ENCODE peak calls at places on chromosomes 16 and 17, in ten cellular contexts. One of them, this sample, is unnamed.
A peak's percentile ranks its signal among the peaks of the same experiment; 100 is the strongest.

GRCh38 chr17:57946798-57947358 is 8.3 kb downstream of the CUEDC1 start:
- DNase-seq in stimulated activated CD8-positive, alpha-beta memory T cell treated with anti-CD3 and anti-CD28 coated beads, Interleukin-12 subunit alpha, Interleukin-12 subunit beta, amount 100 ng/mL, for 4 hours: no peak
- DNase-seq in BE2C: no peak
- DNase-seq in uterus: peak; percentile 63
- DNase-seq in AG08395: peak; percentile 60
- DNase-seq in activated T-helper 2 cell treated with anti-CD3 and anti-CD28 coated beads, Interferon-gamma antibody, Interleukin-2, Interleukin-4, amounts not matched to agents 10 μg/mL and 5 μg/mL and 100 μg/mL, durations not matched to agents 14 hours and 24 hours and 36 hours: peak; percentile 39
- DNase-seq in stimulated activated CD4-positive, alpha-beta T cell treated with anti-CD3 and anti-CD28 coated beads, Interleukin-1b, Interleukin-23, amount 100 ng/mL, for 48 hours: peak; percentile 23
- DNase-seq in AG04450: peak; percentile 55
- DNase-seq in effector CD4-positive, alpha-beta T cell: no peak
- DNase-seq in AG09309: no peak
- DNase-seq in this sample: peak; percentile 63

GRCh38 chr16:67966549-67967182 is 1.8 kb downstream of the SLC12A4 start:
- DNase-seq in stimulated activated CD8-positive, alpha-beta memory T cell treated with anti-CD3 and anti-CD28 coated beads, Interleukin-12 subunit alpha, Interleukin-12 subunit beta, amount 100 ng/mL, for 4 hours: no peak
- DNase-seq in BE2C: no peak
- DNase-seq in uterus: no peak
- DNase-seq in AG08395: peak; percentile 80
- DNase-seq in activated T-helper 2 cell treated with anti-CD3 and anti-CD28 coated beads, Interferon-gamma antibody, Interleukin-2, Interleukin-4, amounts not matched to agents 10 μg/mL and 5 μg/mL and 100 μg/mL, durations not matched to agents 14 hours and 24 hours and 36 hours: no peak
- DNase-seq in stimulated activated CD4-positive, alpha-beta T cell treated with anti-CD3 and anti-CD28 coated beads, Interleukin-1b, Interleukin-23, amount 100 ng/mL, for 48 hours: no peak
- DNase-seq in AG04450: no peak
- DNase-seq in effector CD4-positive, alpha-beta T cell: no peak
- DNase-seq in AG09309: no peak
- DNase-seq in this sample: no peak

GRCh38 chr16:82146957-82147356 is 23.1 kb downstream of the MPHOSPH6 start:
- DNase-seq in stimulated activated CD8-positive, alpha-beta memory T cell treated with anti-CD3 and anti-CD28 coated beads, Interleukin-12 subunit alpha, Interleukin-12 subunit beta, amount 100 ng/mL, for 4 hours: no peak
- DNase-seq in BE2C: no peak
- DNase-seq in uterus: no peak
- DNase-seq in AG08395: no peak
- DNase-seq in activated T-helper 2 cell treated with anti-CD3 and anti-CD28 coated beads, Interferon-gamma antibody, Interleukin-2, Interleukin-4, amounts not matched to agents 10 μg/mL and 5 μg/mL and 100 μg/mL, durations not matched to agents 14 hours and 24 hours and 36 hours: no peak
- DNase-seq in stimulated activated CD4-positive, alpha-beta T cell treated with anti-CD3 and anti-CD28 coated beads, Interleukin-1b, Interleukin-23, amount 100 ng/mL, for 48 hours: no peak
- DNase-seq in AG04450: no peak
- DNase-seq in effector CD4-positive, alpha-beta T cell: no peak
- DNase-seq in AG09309: no peak
- DNase-seq in this sample: no peak

GRCh38 chr17:50053654-50053960 is 2.3 kb upstream of the ITGA3 start:
- DNase-seq in stimulated activated CD8-positive, alpha-beta memory T cell treated with anti-CD3 and anti-CD28 coated beads, Interleukin-12 subunit alpha, Interleukin-12 subunit beta, amount 100 ng/mL, for 4 hours: no peak
- DNase-seq in BE2C: no peak
- DNase-seq in uterus: no peak
- DNase-seq in AG08395: no peak
- DNase-seq in activated T-helper 2 cell treated with anti-CD3 and anti-CD28 coated beads, Interferon-gamma antibody, Interleukin-2, Interleukin-4, amounts not matched to agents 10 μg/mL and 5 μg/mL and 100 μg/mL, durations not matched to agents 14 hours and 24 hours and 36 hours: no peak
- DNase-seq in stimulated activated CD4-positive, alpha-beta T cell treated with anti-CD3 and anti-CD28 coated beads, Interleukin-1b, Interleukin-23, amount 100 ng/mL, for 48 hours: no peak
- DNase-seq in AG04450: no peak
- DNase-seq in effector CD4-positive, alpha-beta T cell: no peak
- DNase-seq in AG09309: no peak
- DNase-seq in this sample: no peak

GRCh38 chr17:51045616-51046526 is 74.8 kb downstream of the SPAG9 start:
- DNase-seq in stimulated activated CD8-positive, alpha-beta memory T cell treated with anti-CD3 and anti-CD28 coated beads, Interleukin-12 subunit alpha, Interleukin-12 subunit beta, amount 100 ng/mL, for 4 hours: no peak
- DNase-seq in BE2C: no peak
- DNase-seq in uterus: no peak
- DNase-seq in AG08395: peak; percentile 4
- DNase-seq in activated T-helper 2 cell treated with anti-CD3 and anti-CD28 coated beads, Interferon-gamma antibody, Interleukin-2, Interleukin-4, amounts not matched to agents 10 μg/mL and 5 μg/mL and 100 μg/mL, durations not matched to agents 14 hours and 24 hours and 36 hours: no peak
- DNase-seq in stimulated activated CD4-positive, alpha-beta T cell treated with anti-CD3 and anti-CD28 coated beads, Interleukin-1b, Interleukin-23, amount 100 ng/mL, for 48 hours: no peak
- DNase-seq in AG04450: no peak
- DNase-seq in effector CD4-positive, alpha-beta T cell: no peak
- DNase-seq in AG09309: no peak
- DNase-seq in this sample: peak; percentile 36

GRCh38 chr17:9173386-9173983 is 152.2 kb downstream of the NTN1 start:
- DNase-seq in stimulated activated CD8-positive, alpha-beta memory T cell treated with anti-CD3 and anti-CD28 coated beads, Interleukin-12 subunit alpha, Interleukin-12 subunit beta, amount 100 ng/mL, for 4 hours: no peak
- DNase-seq in BE2C: no peak
- DNase-seq in uterus: no peak
- DNase-seq in AG08395: no peak
- DNase-seq in activated T-helper 2 cell treated with anti-CD3 and anti-CD28 coated beads, Interferon-gamma antibody, Interleukin-2, Interleukin-4, amounts not matched to agents 10 μg/mL and 5 μg/mL and 100 μg/mL, durations not matched to agents 14 hours and 24 hours and 36 hours: no peak
- DNase-seq in stimulated activated CD4-positive, alpha-beta T cell treated with anti-CD3 and anti-CD28 coated beads, Interleukin-1b, Interleukin-23, amount 100 ng/mL, for 48 hours: no peak
- DNase-seq in AG04450: no peak
- DNase-seq in effector CD4-positive, alpha-beta T cell: no peak
- DNase-seq in AG09309: no peak
- DNase-seq in this sample: no peak

GRCh38 chr17:54945246-54945645 is 23.2 kb downstream of the COX11 start:
- DNase-seq in stimulated activated CD8-positive, alpha-beta memory T cell treated with anti-CD3 and anti-CD28 coated beads, Interleukin-12 subunit alpha, Interleukin-12 subunit beta, amount 100 ng/mL, for 4 hours: no peak
- DNase-seq in BE2C: no peak
- DNase-seq in uterus: no peak
- DNase-seq in AG08395: no peak
- DNase-seq in activated T-helper 2 cell treated with anti-CD3 and anti-CD28 coated beads, Interferon-gamma antibody, Interleukin-2, Interleukin-4, amounts not matched to agents 10 μg/mL and 5 μg/mL and 100 μg/mL, durations not matched to agents 14 hours and 24 hours and 36 hours: no peak
- DNase-seq in stimulated activated CD4-positive, alpha-beta T cell treated with anti-CD3 and anti-CD28 coated beads, Interleukin-1b, Interleukin-23, amount 100 ng/mL, for 48 hours: no peak
- DNase-seq in AG04450: no peak
- DNase-seq in effector CD4-positive, alpha-beta T cell: no peak
- DNase-seq in AG09309: no peak
- DNase-seq in this sample: no peak

GRCh38 chr17:78735832-78736525 is 46.1 kb downstream of the CYTH1 start:
- DNase-seq in stimulated activated CD8-positive, alpha-beta memory T cell treated with anti-CD3 and anti-CD28 coated beads, Interleukin-12 subunit alpha, Interleukin-12 subunit beta, amount 100 ng/mL, for 4 hours: no peak
- DNase-seq in BE2C: no peak
- DNase-seq in uterus: no peak
- DNase-seq in AG08395: no peak
- DNase-seq in activated T-helper 2 cell treated with anti-CD3 and anti-CD28 coated beads, Interferon-gamma antibody, Interleukin-2, Interleukin-4, amounts not matched to agents 10 μg/mL and 5 μg/mL and 100 μg/mL, durations not matched to agents 14 hours and 24 hours and 36 hours: no peak
- DNase-seq in stimulated activated CD4-positive, alpha-beta T cell treated with anti-CD3 and anti-CD28 coated beads, Interleukin-1b, Interleukin-23, amount 100 ng/mL, for 48 hours: no peak
- DNase-seq in AG04450: no peak
- DNase-seq in effector CD4-positive, alpha-beta T cell: no peak
- DNase-seq in AG09309: no peak
- DNase-seq in this sample: peak; percentile 58

GRCh38 chr16:67449328-67449727 is 18.4 kb downstream of the HSD11B2 start:
- DNase-seq in stimulated activated CD8-positive, alpha-beta memory T cell treated with anti-CD3 and anti-CD28 coated beads, Interleukin-12 subunit alpha, Interleukin-12 subunit beta, amount 100 ng/mL, for 4 hours: no peak
- DNase-seq in BE2C: peak; percentile 43
- DNase-seq in uterus: no peak
- DNase-seq in AG08395: no peak
- DNase-seq in activated T-helper 2 cell treated with anti-CD3 and anti-CD28 coated beads, Interferon-gamma antibody, Interleukin-2, Interleukin-4, amounts not matched to agents 10 μg/mL and 5 μg/mL and 100 μg/mL, durations not matched to agents 14 hours and 24 hours and 36 hours: no peak
- DNase-seq in stimulated activated CD4-positive, alpha-beta T cell treated with anti-CD3 and anti-CD28 coated beads, Interleukin-1b, Interleukin-23, amount 100 ng/mL, for 48 hours: no peak
- DNase-seq in AG04450: no peak
- DNase-seq in effector CD4-positive, alpha-beta T cell: no peak
- DNase-seq in AG09309: no peak
- DNase-seq in this sample: no peak

GRCh38 chr17:57979076-57979475 is 9.0 kb downstream of the VEZF1 start:
- DNase-seq in stimulated activated CD8-positive, alpha-beta memory T cell treated with anti-CD3 and anti-CD28 coated beads, Interleukin-12 subunit alpha, Interleukin-12 subunit beta, amount 100 ng/mL, for 4 hours: no peak
- DNase-seq in BE2C: no peak
- DNase-seq in uterus: no peak
- DNase-seq in AG08395: no peak
- DNase-seq in activated T-helper 2 cell treated with anti-CD3 and anti-CD28 coated beads, Interferon-gamma antibody, Interleukin-2, Interleukin-4, amounts not matched to agents 10 μg/mL and 5 μg/mL and 100 μg/mL, durations not matched to agents 14 hours and 24 hours and 36 hours: no peak
- DNase-seq in stimulated activated CD4-positive, alpha-beta T cell treated with anti-CD3 and anti-CD28 coated beads, Interleukin-1b, Interleukin-23, amount 100 ng/mL, for 48 hours: no peak
- DNase-seq in AG04450: no peak
- DNase-seq in effector CD4-positive, alpha-beta T cell: no peak
- DNase-seq in AG09309: no peak
- DNase-seq in this sample: no peak

GRCh38 chr16:4032768-4033167 is 83.5 kb downstream of the ADCY9 start:
- DNase-seq in stimulated activated CD8-positive, alpha-beta memory T cell treated with anti-CD3 and anti-CD28 coated beads, Interleukin-12 subunit alpha, Interleukin-12 subunit beta, amount 100 ng/mL, for 4 hours: no peak
- DNase-seq in BE2C: no peak
- DNase-seq in uterus: no peak
- DNase-seq in AG08395: peak; percentile 60
- DNase-seq in activated T-helper 2 cell treated with anti-CD3 and anti-CD28 coated beads, Interferon-gamma antibody, Interleukin-2, Interleukin-4, amounts not matched to agents 10 μg/mL and 5 μg/mL and 100 μg/mL, durations not matched to agents 14 hours and 24 hours and 36 hours: no peak
- DNase-seq in stimulated activated CD4-positive, alpha-beta T cell treated with anti-CD3 and anti-CD28 coated beads, Interleukin-1b, Interleukin-23, amount 100 ng/mL, for 48 hours: peak; percentile 7
- DNase-seq in AG04450: no peak
- DNase-seq in effector CD4-positive, alpha-beta T cell: no peak
- DNase-seq in AG09309: no peak
- DNase-seq in this sample: peak; percentile 58

GRCh38 chr17:43517615-43518386 is 28.3 kb downstream of the ETV4 start:
- DNase-seq in stimulated activated CD8-positive, alpha-beta memory T cell treated with anti-CD3 and anti-CD28 coated beads, Interleukin-12 subunit alpha, Interleukin-12 subunit beta, amount 100 ng/mL, for 4 hours: no peak
- DNase-seq in BE2C: no peak
- DNase-seq in uterus: no peak
- DNase-seq in AG08395: peak; percentile 87
- DNase-seq in activated T-helper 2 cell treated with anti-CD3 and anti-CD28 coated beads, Interferon-gamma antibody, Interleukin-2, Interleukin-4, amounts not matched to agents 10 μg/mL and 5 μg/mL and 100 μg/mL, durations not matched to agents 14 hours and 24 hours and 36 hours: no peak
- DNase-seq in stimulated activated CD4-positive, alpha-beta T cell treated with anti-CD3 and anti-CD28 coated beads, Interleukin-1b, Interleukin-23, amount 100 ng/mL, for 48 hours: no peak
- DNase-seq in AG04450: no peak
- DNase-seq in effector CD4-positive, alpha-beta T cell: no peak
- DNase-seq in AG09309: peak; percentile 17
- DNase-seq in this sample: peak; percentile 81

GRCh38 chr16:27067138-27067537 is 411 bp downstream of the C16orf82 start:
- DNase-seq in stimulated activated CD8-positive, alpha-beta memory T cell treated with anti-CD3 and anti-CD28 coated beads, Interleukin-12 subunit alpha, Interleukin-12 subunit beta, amount 100 ng/mL, for 4 hours: no peak
- DNase-seq in BE2C: no peak
- DNase-seq in uterus: no peak
- DNase-seq in AG08395: no peak
- DNase-seq in activated T-helper 2 cell treated with anti-CD3 and anti-CD28 coated beads, Interferon-gamma antibody, Interleukin-2, Interleukin-4, amounts not matched to agents 10 μg/mL and 5 μg/mL and 100 μg/mL, durations not matched to agents 14 hours and 24 hours and 36 hours: no peak
- DNase-seq in stimulated activated CD4-positive, alpha-beta T cell treated with anti-CD3 and anti-CD28 coated beads, Interleukin-1b, Interleukin-23, amount 100 ng/mL, for 48 hours: no peak
- DNase-seq in AG04450: no peak
- DNase-seq in effector CD4-positive, alpha-beta T cell: no peak
- DNase-seq in AG09309: no peak
- DNase-seq in this sample: no peak

GRCh38 chr17:34571428-34572130 is 7.8 kb upstream of the TMEM132E start:
- DNase-seq in stimulated activated CD8-positive, alpha-beta memory T cell treated with anti-CD3 and anti-CD28 coated beads, Interleukin-12 subunit alpha, Interleukin-12 subunit beta, amount 100 ng/mL, for 4 hours: no peak
- DNase-seq in BE2C: peak; percentile 46
- DNase-seq in uterus: no peak
- DNase-seq in AG08395: no peak
- DNase-seq in activated T-helper 2 cell treated with anti-CD3 and anti-CD28 coated beads, Interferon-gamma antibody, Interleukin-2, Interleukin-4, amounts not matched to agents 10 μg/mL and 5 μg/mL and 100 μg/mL, durations not matched to agents 14 hours and 24 hours and 36 hours: no peak
- DNase-seq in stimulated activated CD4-positive, alpha-beta T cell treated with anti-CD3 and anti-CD28 coated beads, Interleukin-1b, Interleukin-23, amount 100 ng/mL, for 48 hours: no peak
- DNase-seq in AG04450: no peak
- DNase-seq in effector CD4-positive, alpha-beta T cell: no peak
- DNase-seq in AG09309: no peak
- DNase-seq in this sample: no peak

GRCh38 chr17:78530675-78531074 is 46.5 kb downstream of the DNAH17 start:
- DNase-seq in stimulated activated CD8-positive, alpha-beta memory T cell treated with anti-CD3 and anti-CD28 coated beads, Interleukin-12 subunit alpha, Interleukin-12 subunit beta, amount 100 ng/mL, for 4 hours: no peak
- DNase-seq in BE2C: no peak
- DNase-seq in uterus: no peak
- DNase-seq in AG08395: no peak
- DNase-seq in activated T-helper 2 cell treated with anti-CD3 and anti-CD28 coated beads, Interferon-gamma antibody, Interleukin-2, Interleukin-4, amounts not matched to agents 10 μg/mL and 5 μg/mL and 100 μg/mL, durations not matched to agents 14 hours and 24 hours and 36 hours: no peak
- DNase-seq in stimulated activated CD4-positive, alpha-beta T cell treated with anti-CD3 and anti-CD28 coated beads, Interleukin-1b, Interleukin-23, amount 100 ng/mL, for 48 hours: no peak
- DNase-seq in AG04450: no peak
- DNase-seq in effector CD4-positive, alpha-beta T cell: no peak
- DNase-seq in AG09309: no peak
- DNase-seq in this sample: no peak

GRCh38 chr17:33506889-33507650 is 214.0 kb upstream of the ASIC2 start:
- DNase-seq in stimulated activated CD8-positive, alpha-beta memory T cell treated with anti-CD3 and anti-CD28 coated beads, Interleukin-12 subunit alpha, Interleukin-12 subunit beta, amount 100 ng/mL, for 4 hours: no peak
- DNase-seq in BE2C: peak; percentile 51
- DNase-seq in uterus: peak; percentile 55
- DNase-seq in AG08395: no peak
- DNase-seq in activated T-helper 2 cell treated with anti-CD3 and anti-CD28 coated beads, Interferon-gamma antibody, Interleukin-2, Interleukin-4, amounts not matched to agents 10 μg/mL and 5 μg/mL and 100 μg/mL, durations not matched to agents 14 hours and 24 hours and 36 hours: no peak
- DNase-seq in stimulated activated CD4-positive, alpha-beta T cell treated with anti-CD3 and anti-CD28 coated beads, Interleukin-1b, Interleukin-23, amount 100 ng/mL, for 48 hours: no peak
- DNase-seq in AG04450: no peak
- DNase-seq in effector CD4-positive, alpha-beta T cell: no peak
- DNase-seq in AG09309: no peak
- DNase-seq in this sample: peak; percentile 10

GRCh38 chr16:64196444-64196843 is 925.4 kb downstream of the CDH11 start:
- DNase-seq in stimulated activated CD8-positive, alpha-beta memory T cell treated with anti-CD3 and anti-CD28 coated beads, Interleukin-12 subunit alpha, Interleukin-12 subunit beta, amount 100 ng/mL, for 4 hours: no peak
- DNase-seq in BE2C: no peak
- DNase-seq in uterus: no peak
- DNase-seq in AG08395: no peak
- DNase-seq in activated T-helper 2 cell treated with anti-CD3 and anti-CD28 coated beads, Interferon-gamma antibody, Interleukin-2, Interleukin-4, amounts not matched to agents 10 μg/mL and 5 μg/mL and 100 μg/mL, durations not matched to agents 14 hours and 24 hours and 36 hours: no peak
- DNase-seq in stimulated activated CD4-positive, alpha-beta T cell treated with anti-CD3 and anti-CD28 coated beads, Interleukin-1b, Interleukin-23, amount 100 ng/mL, for 48 hours: no peak
- DNase-seq in AG04450: peak; percentile 16
- DNase-seq in effector CD4-positive, alpha-beta T cell: no peak
- DNase-seq in AG09309: peak; percentile 13
- DNase-seq in this sample: no peak

GRCh38 chr16:48503779-48504178 is 106.2 kb downstream of the N4BP1 start:
- DNase-seq in stimulated activated CD8-positive, alpha-beta memory T cell treated with anti-CD3 and anti-CD28 coated beads, Interleukin-12 subunit alpha, Interleukin-12 subunit beta, amount 100 ng/mL, for 4 hours: no peak
- DNase-seq in BE2C: peak; percentile 82
- DNase-seq in uterus: peak; percentile 78
- DNase-seq in AG08395: peak; percentile 85
- DNase-seq in activated T-helper 2 cell treated with anti-CD3 and anti-CD28 coated beads, Interferon-gamma antibody, Interleukin-2, Interleukin-4, amounts not matched to agents 10 μg/mL and 5 μg/mL and 100 μg/mL, durations not matched to agents 14 hours and 24 hours and 36 hours: no peak
- DNase-seq in stimulated activated CD4-positive, alpha-beta T cell treated with anti-CD3 and anti-CD28 coated beads, Interleukin-1b, Interleukin-23, amount 100 ng/mL, for 48 hours: no peak
- DNase-seq in AG04450: peak; percentile 82
- DNase-seq in effector CD4-positive, alpha-beta T cell: no peak
- DNase-seq in AG09309: peak; percentile 57
- DNase-seq in this sample: no peak

GRCh38 chr16:72560617-72561016 is 388.7 kb upstream of the PMFBP1 start:
- DNase-seq in stimulated activated CD8-positive, alpha-beta memory T cell treated with anti-CD3 and anti-CD28 coated beads, Interleukin-12 subunit alpha, Interleukin-12 subunit beta, amount 100 ng/mL, for 4 hours: no peak
- DNase-seq in BE2C: peak; percentile 18
- DNase-seq in uterus: no peak
- DNase-seq in AG08395: no peak
- DNase-seq in activated T-helper 2 cell treated with anti-CD3 and anti-CD28 coated beads, Interferon-gamma antibody, Interleukin-2, Interleukin-4, amounts not matched to agents 10 μg/mL and 5 μg/mL and 100 μg/mL, durations not matched to agents 14 hours and 24 hours and 36 hours: no peak
- DNase-seq in stimulated activated CD4-positive, alpha-beta T cell treated with anti-CD3 and anti-CD28 coated beads, Interleukin-1b, Interleukin-23, amount 100 ng/mL, for 48 hours: no peak
- DNase-seq in AG04450: no peak
- DNase-seq in effector CD4-positive, alpha-beta T cell: no peak
- DNase-seq in AG09309: no peak
- DNase-seq in this sample: no peak

GRCh38 chr17:81453712-81454111 is 58.5 kb downstream of the BAHCC1 start:
- DNase-seq in stimulated activated CD8-positive, alpha-beta memory T cell treated with anti-CD3 and anti-CD28 coated beads, Interleukin-12 subunit alpha, Interleukin-12 subunit beta, amount 100 ng/mL, for 4 hours: no peak
- DNase-seq in BE2C: no peak
- DNase-seq in uterus: no peak
- DNase-seq in AG08395: no peak
- DNase-seq in activated T-helper 2 cell treated with anti-CD3 and anti-CD28 coated beads, Interferon-gamma antibody, Interleukin-2, Interleukin-4, amounts not matched to agents 10 μg/mL and 5 μg/mL and 100 μg/mL, durations not matched to agents 14 hours and 24 hours and 36 hours: peak; percentile 20
- DNase-seq in stimulated activated CD4-positive, alpha-beta T cell treated with anti-CD3 and anti-CD28 coated beads, Interleukin-1b, Interleukin-23, amount 100 ng/mL, for 48 hours: no peak
- DNase-seq in AG04450: no peak
- DNase-seq in effector CD4-positive, alpha-beta T cell: no peak
- DNase-seq in AG09309: no peak
- DNase-seq in this sample: peak; percentile 39

GRCh38 chr17:42937712-42938596 is 26.3 kb downstream of the AARSD1 start:
- DNase-seq in stimulated activated CD8-positive, alpha-beta memory T cell treated with anti-CD3 and anti-CD28 coated beads, Interleukin-12 subunit alpha, Interleukin-12 subunit beta, amount 100 ng/mL, for 4 hours: peak; percentile 2
- DNase-seq in BE2C: peak; percentile 59
- DNase-seq in uterus: peak; percentile 29
- DNase-seq in AG08395: peak; percentile 76
- DNase-seq in activated T-helper 2 cell treated with anti-CD3 and anti-CD28 coated beads, Interferon-gamma antibody, Interleukin-2, Interleukin-4, amounts not matched to agents 10 μg/mL and 5 μg/mL and 100 μg/mL, durations not matched to agents 14 hours and 24 hours and 36 hours: no peak
- DNase-seq in stimulated activated CD4-positive, alpha-beta T cell treated with anti-CD3 and anti-CD28 coated beads, Interleukin-1b, Interleukin-23, amount 100 ng/mL, for 48 hours: peak; percentile 18
- DNase-seq in AG04450: no peak
- DNase-seq in effector CD4-positive, alpha-beta T cell: no peak
- DNase-seq in AG09309: peak; percentile 20
- DNase-seq in this sample: peak; percentile 82

GRCh38 chr17:75759457-75759856 is 5.5 kb downstream of the GALK1 start:
- DNase-seq in stimulated activated CD8-positive, alpha-beta memory T cell treated with anti-CD3 and anti-CD28 coated beads, Interleukin-12 subunit alpha, Interleukin-12 subunit beta, amount 100 ng/mL, for 4 hours: no peak
- DNase-seq in BE2C: no peak
- DNase-seq in uterus: no peak
- DNase-seq in AG08395: no peak
- DNase-seq in activated T-helper 2 cell treated with anti-CD3 and anti-CD28 coated beads, Interferon-gamma antibody, Interleukin-2, Interleukin-4, amounts not matched to agents 10 μg/mL and 5 μg/mL and 100 μg/mL, durations not matched to agents 14 hours and 24 hours and 36 hours: no peak
- DNase-seq in stimulated activated CD4-positive, alpha-beta T cell treated with anti-CD3 and anti-CD28 coated beads, Interleukin-1b, Interleukin-23, amount 100 ng/mL, for 48 hours: no peak
- DNase-seq in AG04450: no peak
- DNase-seq in effector CD4-positive, alpha-beta T cell: no peak
- DNase-seq in AG09309: no peak
- DNase-seq in this sample: no peak

GRCh38 chr17:35931794-35932419 is 1.3 kb upstream of the RDM1 start:
- DNase-seq in stimulated activated CD8-positive, alpha-beta memory T cell treated with anti-CD3 and anti-CD28 coated beads, Interleukin-12 subunit alpha, Interleukin-12 subunit beta, amount 100 ng/mL, for 4 hours: no peak
- DNase-seq in BE2C: no peak
- DNase-seq in uterus: no peak
- DNase-seq in AG08395: no peak
- DNase-seq in activated T-helper 2 cell treated with anti-CD3 and anti-CD28 coated beads, Interferon-gamma antibody, Interleukin-2, Interleukin-4, amounts not matched to agents 10 μg/mL and 5 μg/mL and 100 μg/mL, durations not matched to agents 14 hours and 24 hours and 36 hours: no peak
- DNase-seq in stimulated activated CD4-positive, alpha-beta T cell treated with anti-CD3 and anti-CD28 coated beads, Interleukin-1b, Interleukin-23, amount 100 ng/mL, for 48 hours: no peak
- DNase-seq in AG04450: no peak
- DNase-seq in effector CD4-positive, alpha-beta T cell: no peak
- DNase-seq in AG09309: no peak
- DNase-seq in this sample: peak; percentile 9

GRCh38 chr17:30554839-30555751 is 77.9 kb downstream of the GOSR1 start:
- DNase-seq in stimulated activated CD8-positive, alpha-beta memory T cell treated with anti-CD3 and anti-CD28 coated beads, Interleukin-12 subunit alpha, Interleukin-12 subunit beta, amount 100 ng/mL, for 4 hours: no peak
- DNase-seq in BE2C: peak; percentile 41
- DNase-seq in uterus: no peak
- DNase-seq in AG08395: peak; percentile 15
- DNase-seq in activated T-helper 2 cell treated with anti-CD3 and anti-CD28 coated beads, Interferon-gamma antibody, Interleukin-2, Interleukin-4, amounts not matched to agents 10 μg/mL and 5 μg/mL and 100 μg/mL, durations not matched to agents 14 hours and 24 hours and 36 hours: no peak
- DNase-seq in stimulated activated CD4-positive, alpha-beta T cell treated with anti-CD3 and anti-CD28 coated beads, Interleukin-1b, Interleukin-23, amount 100 ng/mL, for 48 hours: no peak
- DNase-seq in AG04450: no peak
- DNase-seq in effector CD4-positive, alpha-beta T cell: no peak
- DNase-seq in AG09309: no peak
- DNase-seq in this sample: peak; percentile 66

GRCh38 chr16:89297870-89298545 is 80.5 kb downstream of the ZNF778 start:
- DNase-seq in stimulated activated CD8-positive, alpha-beta memory T cell treated with anti-CD3 and anti-CD28 coated beads, Interleukin-12 subunit alpha, Interleukin-12 subunit beta, amount 100 ng/mL, for 4 hours: no peak
- DNase-seq in BE2C: no peak
- DNase-seq in uterus: no peak
- DNase-seq in AG08395: no peak
- DNase-seq in activated T-helper 2 cell treated with anti-CD3 and anti-CD28 coated beads, Interferon-gamma antibody, Interleukin-2, Interleukin-4, amounts not matched to agents 10 μg/mL and 5 μg/mL and 100 μg/mL, durations not matched to agents 14 hours and 24 hours and 36 hours: no peak
- DNase-seq in stimulated activated CD4-positive, alpha-beta T cell treated with anti-CD3 and anti-CD28 coated beads, Interleukin-1b, Interleukin-23, amount 100 ng/mL, for 48 hours: no peak
- DNase-seq in AG04450: no peak
- DNase-seq in effector CD4-positive, alpha-beta T cell: no peak
- DNase-seq in AG09309: no peak
- DNase-seq in this sample: peak; percentile 41

GRCh38 chr16:52869243-52869642 is 183.5 kb downstream of the CHD9NB start:
- DNase-seq in stimulated activated CD8-positive, alpha-beta memory T cell treated with anti-CD3 and anti-CD28 coated beads, Interleukin-12 subunit alpha, Interleukin-12 subunit beta, amount 100 ng/mL, for 4 hours: no peak
- DNase-seq in BE2C: no peak
- DNase-seq in uterus: no peak
- DNase-seq in AG08395: no peak
- DNase-seq in activated T-helper 2 cell treated with anti-CD3 and anti-CD28 coated beads, Interferon-gamma antibody, Interleukin-2, Interleukin-4, amounts not matched to agents 10 μg/mL and 5 μg/mL and 100 μg/mL, durations not matched to agents 14 hours and 24 hours and 36 hours: no peak
- DNase-seq in stimulated activated CD4-positive, alpha-beta T cell treated with anti-CD3 and anti-CD28 coated beads, Interleukin-1b, Interleukin-23, amount 100 ng/mL, for 48 hours: no peak
- DNase-seq in AG04450: no peak
- DNase-seq in effector CD4-positive, alpha-beta T cell: no peak
- DNase-seq in AG09309: no peak
- DNase-seq in this sample: no peak

GRCh38 chr16:66020061-66020460 is 346.4 kb upstream of the CDH5 start:
- DNase-seq in stimulated activated CD8-positive, alpha-beta memory T cell treated with anti-CD3 and anti-CD28 coated beads, Interleukin-12 subunit alpha, Interleukin-12 subunit beta, amount 100 ng/mL, for 4 hours: no peak
- DNase-seq in BE2C: no peak
- DNase-seq in uterus: no peak
- DNase-seq in AG08395: peak; percentile 7
- DNase-seq in activated T-helper 2 cell treated with anti-CD3 and anti-CD28 coated beads, Interferon-gamma antibody, Interleukin-2, Interleukin-4, amounts not matched to agents 10 μg/mL and 5 μg/mL and 100 μg/mL, durations not matched to agents 14 hours and 24 hours and 36 hours: no peak
- DNase-seq in stimulated activated CD4-positive, alpha-beta T cell treated with anti-CD3 and anti-CD28 coated beads, Interleukin-1b, Interleukin-23, amount 100 ng/mL, for 48 hours: no peak
- DNase-seq in AG04450: no peak
- DNase-seq in effector CD4-positive, alpha-beta T cell: no peak
- DNase-seq in AG09309: no peak
- DNase-seq in this sample: no peak

GRCh38 chr16:72480926-72481325 is 309.0 kb upstream of the PMFBP1 start:
- DNase-seq in stimulated activated CD8-positive, alpha-beta memory T cell treated with anti-CD3 and anti-CD28 coated beads, Interleukin-12 subunit alpha, Interleukin-12 subunit beta, amount 100 ng/mL, for 4 hours: no peak
- DNase-seq in BE2C: no peak
- DNase-seq in uterus: no peak
- DNase-seq in AG08395: peak; percentile 9
- DNase-seq in activated T-helper 2 cell treated with anti-CD3 and anti-CD28 coated beads, Interferon-gamma antibody, Interleukin-2, Interleukin-4, amounts not matched to agents 10 μg/mL and 5 μg/mL and 100 μg/mL, durations not matched to agents 14 hours and 24 hours and 36 hours: no peak
- DNase-seq in stimulated activated CD4-positive, alpha-beta T cell treated with anti-CD3 and anti-CD28 coated beads, Interleukin-1b, Interleukin-23, amount 100 ng/mL, for 48 hours: no peak
- DNase-seq in AG04450: no peak
- DNase-seq in effector CD4-positive, alpha-beta T cell: no peak
- DNase-seq in AG09309: peak; percentile 42
- DNase-seq in this sample: peak; percentile 13

This sample was measured in dermis blood vessel endothelial cell.